ENCODE peak calls at places on chromosomes 16 and 17, in six cellular contexts. O is AG04450; S is aorta; H is Jurkat, Clone E6-1; A is ELR; Y is lower leg skin. V is an unnamed sample.

GRCh38 chr16:7437135-7437534 is 104.5 kb downstream of the RBFOX1 start:
- DNase-seq in O (no peak), S (no peak), H (no peak), A (no peak), Y (no peak), V (no peak)

GRCh38 chr16:86508947-86509758 is 1.2 kb upstream of the FOXF1 start:
- DNase-seq in O (peak; percentile 75), S (peak; percentile 87), H (no peak), A (peak; percentile 86), Y (no peak), V (peak; percentile 68)

GRCh38 chr16:27758544-27758943 is 208.6 kb downstream of the KATNIP start:
- DNase-seq in O (no peak), S (no peak), H (no peak), A (no peak), Y (no peak), V (no peak)

GRCh38 chr16:11402745-11403533 is 57.7 kb downstream of the RMI2 start:
- DNase-seq in O (no peak), S (no peak), H (no peak), A (no peak), Y (no peak), V (peak; percentile 13)

GRCh38 chr17:31594416-31594815 is 202.9 kb downstream of the RAB11FIP4 start:
- DNase-seq in O (no peak), S (peak; percentile 33), H (no peak), A (no peak), Y (no peak), V (no peak)

GRCh38 chr17:61221597-61222471 is 177.8 kb upstream of the TBX2 start:
- DNase-seq in O (no peak), S (no peak), H (peak; percentile 88), A (no peak), Y (no peak), V (no peak)

GRCh38 chr17:56880133-56880532 is 33.7 kb downstream of the TRIM25 start:
- DNase-seq in O (no peak), S (no peak), H (no peak), A (no peak), Y (no peak), V (no peak)

GRCh38 chr17:43766413-43767052 is 7.9 kb upstream of the SOST start:
- DNase-seq in O (no peak), S (peak; percentile 92), H (no peak), A (peak; percentile 71), Y (peak; percentile 90), V (peak; percentile 80)

GRCh38 chr17:7650509-7651096 is at the start of gene ATP1B2:
- DNase-seq in O (no peak), S (peak; percentile 86), H (peak; percentile 66), A (peak; percentile 61), Y (peak; percentile 89), V (peak; percentile 83)

GRCh38 chr16:87255866-87256265 is 61.3 kb downstream of the C16orf95 start:
- DNase-seq in O (no peak), S (peak; percentile 51), H (no peak), A (no peak), Y (no peak), V (no peak)

GRCh38 chr17:43650471-43650870 is 11.3 kb downstream of the MEOX1 start:
- DNase-seq in O (no peak), S (no peak), H (no peak), A (no peak), Y (no peak), V (no peak)

GRCh38 chr16:4936991-4937781 is at the start of gene PPL:
- DNase-seq in O (no peak), S (no peak), H (no peak), A (no peak), Y (peak; percentile 95), V (peak; percentile 84)

GRCh38 chr17:48037036-48037881 is at the start of gene COPZ2:
- DNase-seq in O (no peak), S (peak; percentile 90), H (no peak), A (peak; percentile 81), Y (peak; percentile 92), V (peak; percentile 84)

GRCh38 chr17:3802461-3803307 is 1.7 kb upstream of the ITGAE start:
- DNase-seq in O (peak; percentile 74), S (peak; percentile 61), H (no peak), A (peak; percentile 94), Y (peak; percentile 78), V (no peak)

GRCh38 chr17:72592242-72592966 is 471.6 kb downstream of the SOX9 start:
- DNase-seq in O (peak; percentile 67), S (peak; percentile 87), H (peak; percentile 63), A (peak; percentile 89), Y (peak; percentile 88), V (peak; percentile 65)

GRCh38 chr16:80623376-80623775 is 82.6 kb downstream of the DYNLRB2 start:
- DNase-seq in O (peak; percentile 24), S (no peak), H (no peak), A (no peak), Y (no peak), V (no peak)

GRCh38 chr16:22739077-22739476 is 74.9 kb upstream of the HS3ST2 start:
- DNase-seq in O (no peak), S (no peak), H (no peak), A (no peak), Y (no peak), V (no peak)

GRCh38 chr16:11309895-11310633 is 28.9 kb upstream of the PRM1 start:
- DNase-seq in O (no peak), S (no peak), H (no peak), A (no peak), Y (no peak), V (no peak)

GRCh38 chr17:21284319-21285163 is at the start of gene MAP2K3:
- DNase-seq in O (peak; percentile 97), S (peak; percentile 100), H (peak; percentile 94), A (peak; percentile 100), Y (peak; percentile 100), V (peak; percentile 99)

GRCh38 chr17:28282596-28282995 is 36.4 kb upstream of the TMEM97 start:
- DNase-seq in O (peak; percentile 76), S (no peak), H (no peak), A (peak; percentile 71), Y (peak; percentile 48), V (no peak)

GRCh38 chr17:38575781-38576180 is 30.0 kb downstream of the SRCIN1 start:
- DNase-seq in O (no peak), S (no peak), H (no peak), A (no peak), Y (no peak), V (no peak)

GRCh38 chr17:40482722-40483121 is 18.7 kb downstream of the TNS4 start:
- DNase-seq in O (no peak), S (no peak), H (no peak), A (no peak), Y (no peak), V (no peak)

GRCh38 chr16:3147046-3147756 is 12.4 kb downstream of the ZNF213 start:
- DNase-seq in O (no peak), S (peak; percentile 69), H (no peak), A (no peak), Y (no peak), V (no peak)

V was measured in Right ventricle myocardium superior.